ENCODE peak calls at places on chromosome 10, in nine cellular contexts. M is colonic mucosa; H is A549; C is heart right ventricle; K is fibroblast of mammary gland; I is GM12864; V is WERI-Rb-1; A is fibroblast of the aortic adventitia; Z is CD4-positive, alpha-beta T cell. Y is an unnamed sample.

GRCh38 chr10:104122273-104123107 is 519 bp downstream of the SFR1 start:
- DNase-seq in A (no peak), C (no peak), K (no peak), V (no peak), M (no peak), I (peak; percentile 8), Z (no peak), H (no peak), Y (no peak)

GRCh38 chr10:132451506-132452215 is 54.7 kb downstream of the PWWP2B start:
- DNase-seq in M (peak; percentile 70), K (no peak), I (no peak), Z (no peak), A (no peak), H (no peak), C (no peak), V (no peak), Y (no peak)

GRCh38 chr10:78069151-78069550 is 35.5 kb downstream of the RPS24 start:
- DNase-seq in I (no peak), M (no peak), V (no peak), H (no peak), C (no peak), A (no peak), K (no peak), Z (no peak), Y (no peak)

GRCh38 chr10:95405655-95406054 is 114.9 kb upstream of the PDLIM1 start:
- DNase-seq in C (no peak), V (no peak), K (no peak), I (no peak), A (no peak), H (no peak), Z (no peak), M (no peak), Y (no peak)

GRCh38 chr10:77236029-77236428 is 401.6 kb downstream of the KCNMA1 start:
- DNase-seq in M (no peak), K (no peak), C (no peak), H (no peak), I (no peak), A (no peak), V (no peak), Z (no peak), Y (no peak)

GRCh38 chr10:16519250-16519907 is 2.3 kb downstream of the C1QL3 start:
- DNase-seq in M (no peak), Z (no peak), H (no peak), V (no peak), A (no peak), C (no peak), I (no peak), K (no peak), Y (no peak)

GRCh38 chr10:104824378-104825006 is 183.4 kb downstream of the SORCS3 start:
- DNase-seq in M (no peak), C (peak; percentile 24), K (peak; percentile 17), V (no peak), H (no peak), A (peak; percentile 37), I (no peak), Z (no peak), Y (no peak)

GRCh38 chr10:128898133-128898915 is 568.7 kb upstream of the MGMT start:
- DNase-seq in I (no peak), V (no peak), A (no peak), H (no peak), Z (no peak), M (no peak), K (no peak), C (no peak), Y (no peak)

GRCh38 chr10:60816624-60817023 is 38.3 kb downstream of the CDK1 start:
- DNase-seq in A (peak; percentile 94), M (peak; percentile 65), C (peak; percentile 72), I (peak; percentile 51), Z (peak; percentile 8), H (peak; percentile 84), V (peak; percentile 44), K (peak; percentile 87), Y (peak; percentile 85)

GRCh38 chr10:122422266-122422980 is 32.0 kb upstream of the ARMS2 start:
- DNase-seq in I (no peak), Z (no peak), V (no peak), C (no peak), A (no peak), M (no peak), K (no peak), H (no peak), Y (no peak)

GRCh38 chr10:97136744-97137143 is 49.0 kb downstream of the SLIT1 start:
- DNase-seq in V (no peak), H (no peak), C (no peak), M (no peak), K (no peak), A (no peak), I (no peak), Z (no peak), Y (no peak)

DNA sequence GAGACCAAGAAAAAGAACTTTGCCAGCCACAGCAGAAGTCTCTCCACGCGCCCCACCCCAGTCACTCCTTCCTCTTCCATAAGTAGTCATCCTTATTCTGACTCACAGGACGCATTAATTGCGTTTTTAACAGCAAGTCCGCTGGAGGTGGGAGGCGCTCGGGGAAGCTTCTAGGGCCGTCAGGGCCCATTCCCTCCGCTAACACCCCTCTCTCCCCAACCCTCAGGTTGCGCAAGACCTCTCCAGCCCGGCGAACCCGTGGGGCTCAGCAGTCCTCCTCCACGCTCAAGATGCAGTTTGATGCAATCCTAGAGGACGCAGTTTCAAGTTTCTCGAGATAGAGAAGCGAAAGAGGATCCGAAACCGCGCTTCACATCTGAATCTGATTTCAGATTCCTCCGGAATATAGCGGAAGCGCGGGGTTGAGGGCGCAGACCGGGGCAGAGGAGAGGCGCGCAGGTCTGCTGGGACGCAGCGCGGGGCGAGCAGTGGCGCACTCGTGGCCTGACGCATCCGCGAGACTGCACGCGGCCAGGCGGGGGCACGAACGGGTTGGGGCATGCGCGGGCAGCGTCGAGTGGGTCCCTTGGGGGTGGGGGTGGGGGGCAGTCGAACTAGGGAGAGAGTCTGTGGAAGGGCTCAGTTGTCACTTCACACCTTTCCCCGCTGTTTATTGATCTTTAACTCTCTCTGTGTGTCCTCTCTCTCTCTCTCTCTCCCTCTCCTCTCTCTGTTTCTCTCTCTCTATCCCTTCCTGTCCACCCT is 37.8 kb upstream of the PSAP start:
- DNase-seq in M (peak; percentile 66), A (peak; percentile 94), C (peak; percentile 74), I (peak; percentile 92), V (peak; percentile 81), Z (peak; percentile 12), K (peak; percentile 85), H (peak; percentile 72), Y (peak; percentile 59)
- TF ChIP-seq CTCF in M (no peak), A (peak; percentile 8), C (no peak), I (peak; percentile 15), V (peak; percentile 46), Z (no peak), K (no peak), H (peak; percentile 8), Y (peak; percentile 34)

GRCh38 chr10:109780997-109781396 is 142.3 kb downstream of the XPNPEP1 start:
- DNase-seq in Z (no peak), A (no peak), M (no peak), V (no peak), C (no peak), H (no peak), I (no peak), K (no peak), Y (no peak)

GRCh38 chr10:109778993-109779392 is 144.3 kb downstream of the XPNPEP1 start:
- DNase-seq in A (no peak), C (no peak), H (no peak), I (no peak), V (no peak), K (no peak), M (no peak), Z (no peak), Y (no peak)

GRCh38 chr10:109784236-109784635 is 139.1 kb downstream of the XPNPEP1 start:
- DNase-seq in H (no peak), A (peak; percentile 5), Z (no peak), K (no peak), M (no peak), C (no peak), I (no peak), V (no peak), Y (peak; percentile 46)

GRCh38 chr10:109783286-109783685 is 140.0 kb downstream of the XPNPEP1 start:
- DNase-seq in C (no peak), K (no peak), Z (no peak), I (no peak), H (no peak), A (no peak), M (no peak), V (no peak), Y (no peak)
- TF ChIP-seq CTCF in C (no peak), K (no peak), Z (no peak), I (no peak), H (no peak), A (no peak), M (no peak), V (no peak), Y (no peak)

GRCh38 chr10:119725550-119726290 is at the start of gene INPP5F:
- DNase-seq in M (peak; percentile 100), C (peak; percentile 100), V (peak; percentile 100), I (peak; percentile 85), K (peak; percentile 95), Z (peak; percentile 96), A (peak; percentile 96), H (peak; percentile 98), Y (peak; percentile 99)
- TF ChIP-seq CTCF in M (no peak), C (peak; percentile 34), V (peak; percentile 35), I (no peak), K (no peak), Z (peak; percentile 17), A (peak; percentile 33), H (peak; percentile 24), Y (peak; percentile 49)

GRCh38 chr10:3293536-3294431 is 121.2 kb upstream of the PITRM1 start:
- DNase-seq in A (peak; percentile 77), V (no peak), I (no peak), K (peak; percentile 67), H (no peak), C (no peak), Z (no peak), M (no peak), Y (no peak)

GRCh38 chr10:3292601-3293000 is 120.0 kb upstream of the PITRM1 start:
- DNase-seq in H (no peak), A (no peak), V (no peak), Z (no peak), K (peak; percentile 70), M (no peak), C (no peak), I (no peak), Y (no peak)

GRCh38 chr10:3295501-3296005 is 123.0 kb upstream of the PITRM1 start:
- DNase-seq in C (no peak), H (no peak), V (no peak), K (no peak), M (no peak), I (no peak), A (no peak), Z (no peak), Y (no peak)

GRCh38 chr10:3290550-3290949 is 118.0 kb upstream of the PITRM1 start:
- DNase-seq in A (no peak), H (no peak), V (no peak), Z (no peak), I (no peak), K (no peak), M (no peak), C (no peak), Y (no peak)

DNA sequence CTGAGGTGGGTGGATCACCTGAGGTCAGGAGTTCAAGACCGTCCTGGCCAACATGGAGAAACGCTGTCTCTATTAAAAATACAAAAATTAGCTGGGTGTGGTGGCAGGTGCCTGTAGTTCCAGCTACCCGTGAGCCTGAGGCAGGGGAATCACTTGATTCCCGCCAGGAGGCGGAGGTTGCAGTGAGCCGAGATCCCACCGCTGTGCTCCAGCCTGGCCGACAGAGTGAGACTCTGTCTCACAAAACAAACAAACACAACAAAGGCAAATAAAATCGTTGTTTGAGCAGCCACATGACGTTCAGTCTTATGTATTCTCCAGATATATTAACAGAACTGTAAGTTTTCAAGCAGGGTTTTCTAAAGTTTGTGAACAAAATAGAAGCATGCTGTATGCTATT is 122.3 kb upstream of the PITRM1 start:
- DNase-seq in C (no peak), M (no peak), A (no peak), V (no peak), K (no peak), H (no peak), Z (no peak), I (no peak), Y (no peak)
- TF ChIP-seq CTCF in C (no peak), M (no peak), A (no peak), V (no peak), K (no peak), H (peak; percentile 32), Z (no peak), I (no peak), Y (no peak)